ENCODE peak calls at places on chromosome 18, in ten cellular contexts. One of them, this sample, is unnamed.
A peak's percentile ranks its signal among the peaks of the same experiment; 100 is the strongest.

GRCh38 chr18:46283268-46283667 is 179.1 kb downstream of the HAUS1 start:
- DNase-seq in skeletal muscle cell: no peak
- DNase-seq in neuronal stem cell: no peak
- DNase-seq in A549: no peak
- DNase-seq in EL: peak; percentile 53
- DNase-seq in COR-L47: no peak
- DNase-seq in ACHN: no peak
- DNase-seq in H54: no peak
- DNase-seq in stimulated activated CD4-positive, alpha-beta T cell treated with anti-CD3 and anti-CD28 coated beads, Interleukin-4, amount 100 ng/mL, for 4 hours: no peak
- DNase-seq in SHP77: no peak
- DNase-seq in this sample: no peak

GRCh38 chr18:39454866-39455265 is 1889.3 kb upstream of the CELF4 start:
- DNase-seq in H54: no peak
- DNase-seq in skeletal muscle cell: no peak
- DNase-seq in ACHN: no peak
- DNase-seq in COR-L47: no peak
- DNase-seq in SHP77: no peak
- DNase-seq in neuronal stem cell: no peak
- DNase-seq in A549: no peak
- DNase-seq in stimulated activated CD4-positive, alpha-beta T cell treated with anti-CD3 and anti-CD28 coated beads, Interleukin-4, amount 100 ng/mL, for 4 hours: no peak
- DNase-seq in EL: no peak
- DNase-seq in this sample: no peak

GRCh38 chr18:51654441-51655326 is 457.2 kb upstream of the MEX3C start:
- DNase-seq in COR-L47: peak; percentile 81
- DNase-seq in A549: no peak
- DNase-seq in neuronal stem cell: peak; percentile 38
- DNase-seq in ACHN: no peak
- DNase-seq in skeletal muscle cell: no peak
- DNase-seq in EL: no peak
- DNase-seq in stimulated activated CD4-positive, alpha-beta T cell treated with anti-CD3 and anti-CD28 coated beads, Interleukin-4, amount 100 ng/mL, for 4 hours: no peak
- DNase-seq in SHP77: no peak
- DNase-seq in H54: no peak
- DNase-seq in this sample: no peak

GRCh38 chr18:49020621-49021021 is 69.9 kb upstream of the SMAD7 start:
- DNase-seq in SHP77: no peak
- DNase-seq in A549: no peak
- DNase-seq in H54: peak; percentile 27
- DNase-seq in neuronal stem cell: no peak
- DNase-seq in EL: peak; percentile 34
- DNase-seq in COR-L47: no peak
- DNase-seq in skeletal muscle cell: no peak
- DNase-seq in stimulated activated CD4-positive, alpha-beta T cell treated with anti-CD3 and anti-CD28 coated beads, Interleukin-4, amount 100 ng/mL, for 4 hours: no peak
- DNase-seq in ACHN: no peak
- DNase-seq in this sample: no peak

GRCh38 chr18:76756491-76757288 is 65.7 kb upstream of the ZNF236 start:
- DNase-seq in ACHN: no peak
- DNase-seq in A549: no peak
- DNase-seq in COR-L47: no peak
- DNase-seq in SHP77: no peak
- DNase-seq in skeletal muscle cell: no peak
- DNase-seq in neuronal stem cell: no peak
- DNase-seq in stimulated activated CD4-positive, alpha-beta T cell treated with anti-CD3 and anti-CD28 coated beads, Interleukin-4, amount 100 ng/mL, for 4 hours: no peak
- DNase-seq in H54: no peak
- DNase-seq in EL: peak; percentile 5
- DNase-seq in this sample: no peak

GRCh38 chr18:23141022-23141999 is 6.0 kb downstream of the CABLES1 start:
- DNase-seq in SHP77: peak; percentile 7
- DNase-seq in stimulated activated CD4-positive, alpha-beta T cell treated with anti-CD3 and anti-CD28 coated beads, Interleukin-4, amount 100 ng/mL, for 4 hours: no peak
- DNase-seq in ACHN: no peak
- DNase-seq in skeletal muscle cell: no peak
- DNase-seq in EL: no peak
- DNase-seq in A549: no peak
- DNase-seq in H54: no peak
- DNase-seq in neuronal stem cell: no peak
- DNase-seq in COR-L47: peak; percentile 39
- DNase-seq in this sample: no peak

GRCh38 chr18:77082316-77082715 is 50.3 kb downstream of the MBP start:
- DNase-seq in A549: no peak
- DNase-seq in EL: no peak
- DNase-seq in ACHN: no peak
- DNase-seq in SHP77: no peak
- DNase-seq in H54: no peak
- DNase-seq in neuronal stem cell: no peak
- DNase-seq in stimulated activated CD4-positive, alpha-beta T cell treated with anti-CD3 and anti-CD28 coated beads, Interleukin-4, amount 100 ng/mL, for 4 hours: no peak
- DNase-seq in COR-L47: no peak
- DNase-seq in skeletal muscle cell: no peak
- DNase-seq in this sample: no peak

GRCh38 chr18:63158676-63159291 is 160.8 kb downstream of the BCL2 start:
- DNase-seq in stimulated activated CD4-positive, alpha-beta T cell treated with anti-CD3 and anti-CD28 coated beads, Interleukin-4, amount 100 ng/mL, for 4 hours: no peak
- DNase-seq in neuronal stem cell: no peak
- DNase-seq in H54: no peak
- DNase-seq in skeletal muscle cell: no peak
- DNase-seq in A549: no peak
- DNase-seq in COR-L47: no peak
- DNase-seq in ACHN: no peak
- DNase-seq in SHP77: no peak
- DNase-seq in EL: no peak
- DNase-seq in this sample: no peak

GRCh38 chr18:52435301-52435700 is 95.3 kb downstream of the DCC start:
- DNase-seq in SHP77: no peak
- DNase-seq in neuronal stem cell: peak; percentile 18
- DNase-seq in A549: no peak
- DNase-seq in H54: no peak
- DNase-seq in stimulated activated CD4-positive, alpha-beta T cell treated with anti-CD3 and anti-CD28 coated beads, Interleukin-4, amount 100 ng/mL, for 4 hours: no peak
- DNase-seq in EL: no peak
- DNase-seq in COR-L47: no peak
- DNase-seq in ACHN: no peak
- DNase-seq in skeletal muscle cell: no peak
- DNase-seq in this sample: no peak

GRCh38 chr18:11514267-11514666 is 95.1 kb upstream of the SLC35G4 start:
- DNase-seq in ACHN: no peak
- DNase-seq in COR-L47: no peak
- DNase-seq in A549: no peak
- DNase-seq in skeletal muscle cell: no peak
- DNase-seq in EL: no peak
- DNase-seq in SHP77: no peak
- DNase-seq in neuronal stem cell: no peak
- DNase-seq in stimulated activated CD4-positive, alpha-beta T cell treated with anti-CD3 and anti-CD28 coated beads, Interleukin-4, amount 100 ng/mL, for 4 hours: no peak
- DNase-seq in H54: no peak
- DNase-seq in this sample: no peak

GRCh38 chr18:46581648-46582047 is 75.4 kb downstream of the LOXHD1 start:
- DNase-seq in stimulated activated CD4-positive, alpha-beta T cell treated with anti-CD3 and anti-CD28 coated beads, Interleukin-4, amount 100 ng/mL, for 4 hours: no peak
- DNase-seq in neuronal stem cell: no peak
- DNase-seq in ACHN: no peak
- DNase-seq in A549: no peak
- DNase-seq in EL: no peak
- DNase-seq in COR-L47: no peak
- DNase-seq in H54: no peak
- DNase-seq in skeletal muscle cell: no peak
- DNase-seq in SHP77: no peak
- DNase-seq in this sample: no peak

GRCh38 chr18:29840101-29840500 is 1202.4 kb downstream of the DSC3 start:
- DNase-seq in EL: peak; percentile 77
- DNase-seq in SHP77: no peak
- DNase-seq in ACHN: peak; percentile 72
- DNase-seq in neuronal stem cell: no peak
- DNase-seq in A549: peak; percentile 5
- DNase-seq in H54: no peak
- DNase-seq in skeletal muscle cell: peak; percentile 86
- DNase-seq in COR-L47: no peak
- DNase-seq in stimulated activated CD4-positive, alpha-beta T cell treated with anti-CD3 and anti-CD28 coated beads, Interleukin-4, amount 100 ng/mL, for 4 hours: no peak
- DNase-seq in this sample: peak; percentile 37

GRCh38 chr18:11660691-11661090 is 28.4 kb upstream of the GNAL start:
- DNase-seq in stimulated activated CD4-positive, alpha-beta T cell treated with anti-CD3 and anti-CD28 coated beads, Interleukin-4, amount 100 ng/mL, for 4 hours: no peak
- DNase-seq in neuronal stem cell: no peak
- DNase-seq in H54: no peak
- DNase-seq in A549: no peak
- DNase-seq in SHP77: no peak
- DNase-seq in skeletal muscle cell: no peak
- DNase-seq in ACHN: no peak
- DNase-seq in EL: no peak
- DNase-seq in COR-L47: no peak
- DNase-seq in this sample: no peak

GRCh38 chr18:62745089-62745751 is 29.9 kb downstream of the PHLPP1 start:
- DNase-seq in ACHN: no peak
- DNase-seq in COR-L47: no peak
- DNase-seq in neuronal stem cell: no peak
- DNase-seq in EL: no peak
- DNase-seq in A549: no peak
- DNase-seq in skeletal muscle cell: no peak
- DNase-seq in SHP77: no peak
- DNase-seq in H54: no peak
- DNase-seq in stimulated activated CD4-positive, alpha-beta T cell treated with anti-CD3 and anti-CD28 coated beads, Interleukin-4, amount 100 ng/mL, for 4 hours: no peak
- DNase-seq in this sample: no peak

GRCh38 chr18:8367217-8367988 is 241.8 kb upstream of the RAB12 start:
- DNase-seq in skeletal muscle cell: no peak
- DNase-seq in neuronal stem cell: peak; percentile 58
- DNase-seq in stimulated activated CD4-positive, alpha-beta T cell treated with anti-CD3 and anti-CD28 coated beads, Interleukin-4, amount 100 ng/mL, for 4 hours: peak; percentile 15
- DNase-seq in H54: no peak
- DNase-seq in COR-L47: no peak
- DNase-seq in ACHN: peak; percentile 57
- DNase-seq in SHP77: no peak
- DNase-seq in EL: no peak
- DNase-seq in A549: peak; percentile 7
- DNase-seq in this sample: no peak

GRCh38 chr18:76707534-76707933 is 114.8 kb upstream of the ZNF236 start:
- DNase-seq in EL: no peak
- DNase-seq in H54: no peak
- DNase-seq in SHP77: no peak
- DNase-seq in ACHN: no peak
- DNase-seq in A549: no peak
- DNase-seq in skeletal muscle cell: no peak
- DNase-seq in stimulated activated CD4-positive, alpha-beta T cell treated with anti-CD3 and anti-CD28 coated beads, Interleukin-4, amount 100 ng/mL, for 4 hours: no peak
- DNase-seq in COR-L47: no peak
- DNase-seq in neuronal stem cell: no peak
- DNase-seq in this sample: no peak

GRCh38 chr18:26863122-26863879 is 2.2 kb downstream of the AQP4 start:
- DNase-seq in skeletal muscle cell: no peak
- DNase-seq in ACHN: peak; percentile 48
- DNase-seq in SHP77: no peak
- DNase-seq in EL: no peak
- DNase-seq in COR-L47: peak; percentile 77
- DNase-seq in H54: no peak
- DNase-seq in neuronal stem cell: no peak
- DNase-seq in stimulated activated CD4-positive, alpha-beta T cell treated with anti-CD3 and anti-CD28 coated beads, Interleukin-4, amount 100 ng/mL, for 4 hours: no peak
- DNase-seq in A549: peak; percentile 33
- DNase-seq in this sample: no peak

GRCh38 chr18:54358495-54358793 is 738 bp downstream of the C18orf54 start:
- DNase-seq in SHP77: peak; percentile 19
- DNase-seq in A549: no peak
- DNase-seq in ACHN: peak; percentile 37
- DNase-seq in EL: no peak
- DNase-seq in neuronal stem cell: no peak
- DNase-seq in H54: no peak
- DNase-seq in COR-L47: no peak
- DNase-seq in skeletal muscle cell: no peak
- DNase-seq in stimulated activated CD4-positive, alpha-beta T cell treated with anti-CD3 and anti-CD28 coated beads, Interleukin-4, amount 100 ng/mL, for 4 hours: no peak
- DNase-seq in this sample: no peak

GRCh38 chr18:79846936-79847557 is 49.3 kb downstream of the KCNG2 start:
- DNase-seq in stimulated activated CD4-positive, alpha-beta T cell treated with anti-CD3 and anti-CD28 coated beads, Interleukin-4, amount 100 ng/mL, for 4 hours: no peak
- DNase-seq in ACHN: no peak
- DNase-seq in A549: no peak
- DNase-seq in H54: no peak
- DNase-seq in EL: no peak
- DNase-seq in skeletal muscle cell: no peak
- DNase-seq in neuronal stem cell: no peak
- DNase-seq in SHP77: no peak
- DNase-seq in COR-L47: no peak
- DNase-seq in this sample: no peak

GRCh38 chr18:9322730-9323129 is 11.8 kb upstream of the TWSG1 start:
- DNase-seq in ACHN: no peak
- DNase-seq in skeletal muscle cell: no peak
- DNase-seq in stimulated activated CD4-positive, alpha-beta T cell treated with anti-CD3 and anti-CD28 coated beads, Interleukin-4, amount 100 ng/mL, for 4 hours: no peak
- DNase-seq in H54: no peak
- DNase-seq in COR-L47: no peak
- DNase-seq in A549: no peak
- DNase-seq in SHP77: no peak
- DNase-seq in EL: no peak
- DNase-seq in neuronal stem cell: no peak
- DNase-seq in this sample: no peak

GRCh38 chr18:74567805-74568204 is 29.9 kb upstream of the ZNF407 start:
- DNase-seq in stimulated activated CD4-positive, alpha-beta T cell treated with anti-CD3 and anti-CD28 coated beads, Interleukin-4, amount 100 ng/mL, for 4 hours: no peak
- DNase-seq in SHP77: no peak
- DNase-seq in EL: no peak
- DNase-seq in A549: no peak
- DNase-seq in neuronal stem cell: no peak
- DNase-seq in COR-L47: no peak
- DNase-seq in ACHN: no peak
- DNase-seq in H54: no peak
- DNase-seq in skeletal muscle cell: no peak
- DNase-seq in this sample: no peak

GRCh38 chr18:45671366-45671765 is 52.6 kb upstream of the SLC14A1 start:
- DNase-seq in neuronal stem cell: no peak
- DNase-seq in stimulated activated CD4-positive, alpha-beta T cell treated with anti-CD3 and anti-CD28 coated beads, Interleukin-4, amount 100 ng/mL, for 4 hours: no peak
- DNase-seq in A549: no peak
- DNase-seq in skeletal muscle cell: no peak
- DNase-seq in ACHN: no peak
- DNase-seq in SHP77: no peak
- DNase-seq in EL: no peak
- DNase-seq in H54: no peak
- DNase-seq in COR-L47: no peak
- DNase-seq in this sample: no peak

GRCh38 chr18:48996901-48997463 is 46.2 kb upstream of the SMAD7 start:
- DNase-seq in neuronal stem cell: no peak
- DNase-seq in H54: peak; percentile 42
- DNase-seq in stimulated activated CD4-positive, alpha-beta T cell treated with anti-CD3 and anti-CD28 coated beads, Interleukin-4, amount 100 ng/mL, for 4 hours: no peak
- DNase-seq in COR-L47: no peak
- DNase-seq in skeletal muscle cell: peak; percentile 45
- DNase-seq in EL: peak; percentile 95
- DNase-seq in A549: peak; percentile 91
- DNase-seq in SHP77: no peak
- DNase-seq in ACHN: peak; percentile 34
- DNase-seq in this sample: peak; percentile 73

GRCh38 chr18:75546964-75547363 is 119.5 kb upstream of the SMIM21 start:
- DNase-seq in COR-L47: no peak
- DNase-seq in neuronal stem cell: no peak
- DNase-seq in H54: no peak
- DNase-seq in EL: no peak
- DNase-seq in A549: peak; percentile 3
- DNase-seq in ACHN: no peak
- DNase-seq in stimulated activated CD4-positive, alpha-beta T cell treated with anti-CD3 and anti-CD28 coated beads, Interleukin-4, amount 100 ng/mL, for 4 hours: no peak
- DNase-seq in SHP77: no peak
- DNase-seq in skeletal muscle cell: no peak
- DNase-seq in this sample: no peak

GRCh38 chr18:76371301-76371700 is 123.7 kb downstream of the ZNF516 start:
- DNase-seq in A549: no peak
- DNase-seq in H54: no peak
- DNase-seq in ACHN: no peak
- DNase-seq in EL: no peak
- DNase-seq in skeletal muscle cell: no peak
- DNase-seq in stimulated activated CD4-positive, alpha-beta T cell treated with anti-CD3 and anti-CD28 coated beads, Interleukin-4, amount 100 ng/mL, for 4 hours: no peak
- DNase-seq in neuronal stem cell: no peak
- DNase-seq in SHP77: no peak
- DNase-seq in COR-L47: no peak
- DNase-seq in this sample: no peak

GRCh38 chr18:62939433-62939832 is 224.1 kb downstream of the PHLPP1 start:
- DNase-seq in ACHN: no peak
- DNase-seq in stimulated activated CD4-positive, alpha-beta T cell treated with anti-CD3 and anti-CD28 coated beads, Interleukin-4, amount 100 ng/mL, for 4 hours: no peak
- DNase-seq in H54: no peak
- DNase-seq in COR-L47: no peak
- DNase-seq in neuronal stem cell: no peak
- DNase-seq in SHP77: no peak
- DNase-seq in EL: no peak
- DNase-seq in A549: no peak
- DNase-seq in skeletal muscle cell: no peak
- DNase-seq in this sample: no peak

GRCh38 chr18:10354241-10354811 is 100.1 kb upstream of the APCDD1 start:
- DNase-seq in ACHN: no peak
- DNase-seq in SHP77: no peak
- DNase-seq in stimulated activated CD4-positive, alpha-beta T cell treated with anti-CD3 and anti-CD28 coated beads, Interleukin-4, amount 100 ng/mL, for 4 hours: no peak
- DNase-seq in skeletal muscle cell: no peak
- DNase-seq in neuronal stem cell: no peak
- DNase-seq in A549: no peak
- DNase-seq in EL: no peak
- DNase-seq in COR-L47: no peak
- DNase-seq in H54: no peak
- DNase-seq in this sample: no peak

GRCh38 chr18:24039666-24040065 is 25.1 kb downstream of the TTC39C start:
- DNase-seq in H54: no peak
- DNase-seq in stimulated activated CD4-positive, alpha-beta T cell treated with anti-CD3 and anti-CD28 coated beads, Interleukin-4, amount 100 ng/mL, for 4 hours: no peak
- DNase-seq in EL: no peak
- DNase-seq in skeletal muscle cell: no peak
- DNase-seq in COR-L47: no peak
- DNase-seq in SHP77: no peak
- DNase-seq in ACHN: no peak
- DNase-seq in neuronal stem cell: no peak
- DNase-seq in A549: no peak
- DNase-seq in this sample: no peak

This sample was measured in astrocyte of the cerebellum.